ENCODE peak calls at places on chromosome 10, in four cellular contexts. One of them, this sample, is unnamed.

GRCh38 chr10:74825371-74826141 is 844 bp upstream of the KAT6B start:
- DNase-seq in SK-N-SH: peak; percentile 88
- DNase-seq in WTC11: peak; percentile 71
- DNase-seq in H1: peak; percentile 80
- DNase-seq in this sample: peak; percentile 56

GRCh38 chr10:82866424-82867020 is 991.5 kb downstream of the NRG3 start:
- DNase-seq in SK-N-SH: no peak
- DNase-seq in WTC11: no peak
- DNase-seq in H1: no peak
- DNase-seq in this sample: no peak

GRCh38 chr10:107165007-107165406 is 501 bp upstream of the SORCS1 start:
- DNase-seq in SK-N-SH: peak; percentile 76
- DNase-seq in WTC11: peak; percentile 16
- DNase-seq in H1: no peak
- DNase-seq in this sample: no peak

GRCh38 chr10:23439920-23440875 is 1.3 kb downstream of the OTUD1 start:
- DNase-seq in SK-N-SH: peak; percentile 72
- DNase-seq in WTC11: peak; percentile 39
- DNase-seq in H1: peak; percentile 64
- DNase-seq in this sample: no peak

GRCh38 chr10:13743963-13744362 is 157.2 kb downstream of the PRPF18 start:
- DNase-seq in SK-N-SH: no peak
- DNase-seq in WTC11: no peak
- DNase-seq in H1: no peak
- DNase-seq in this sample: no peak

GRCh38 chr10:21406595-21407218 is 118.8 kb downstream of the SKIDA1 start:
- DNase-seq in SK-N-SH: no peak
- DNase-seq in WTC11: no peak
- DNase-seq in H1: no peak
- DNase-seq in this sample: peak; percentile 34

GRCh38 chr10:51272580-51272979 is 198.3 kb downstream of the PRKG1 start:
- DNase-seq in SK-N-SH: no peak
- DNase-seq in WTC11: no peak
- DNase-seq in H1: no peak
- DNase-seq in this sample: no peak

GRCh38 chr10:112981553-112981952 is 31.5 kb downstream of the TCF7L2 start:
- DNase-seq in SK-N-SH: peak; percentile 45
- DNase-seq in WTC11: no peak
- DNase-seq in H1: no peak
- DNase-seq in this sample: no peak

GRCh38 chr10:116888380-116889055 is 39.2 kb downstream of the ENO4 start:
- DNase-seq in SK-N-SH: no peak
- DNase-seq in WTC11: peak; percentile 27
- DNase-seq in H1: no peak
- DNase-seq in this sample: no peak

GRCh38 chr10:12228851-12229250 is 32.9 kb downstream of the CDC123 start:
- DNase-seq in SK-N-SH: no peak
- DNase-seq in WTC11: no peak
- DNase-seq in H1: no peak
- DNase-seq in this sample: no peak

GRCh38 chr10:132061030-132061429 is 4.7 kb upstream of the JAKMIP3 start:
- DNase-seq in SK-N-SH: no peak
- DNase-seq in WTC11: no peak
- DNase-seq in H1: no peak
- DNase-seq in this sample: no peak

GRCh38 chr10:110337401-110337800 is 32.7 kb upstream of the SMNDC1 start:
- DNase-seq in SK-N-SH: no peak
- DNase-seq in WTC11: no peak
- DNase-seq in H1: no peak
- DNase-seq in this sample: no peak

GRCh38 chr10:1172256-1172975 is 116.2 kb downstream of the WDR37 start:
- DNase-seq in SK-N-SH: no peak
- DNase-seq in WTC11: no peak
- DNase-seq in H1: no peak
- DNase-seq in this sample: no peak

GRCh38 chr10:11300071-11300470 is 282.4 kb downstream of the CELF2 start:
- DNase-seq in SK-N-SH: no peak
- DNase-seq in WTC11: no peak
- DNase-seq in H1: no peak
- DNase-seq in this sample: no peak

GRCh38 chr10:13587367-13587766 is 602 bp downstream of the PRPF18 start:
- DNase-seq in SK-N-SH: peak; percentile 36
- DNase-seq in WTC11: no peak
- DNase-seq in H1: peak; percentile 49
- DNase-seq in this sample: peak; percentile 11

GRCh38 chr10:37488792-37489657 is 363.6 kb downstream of the ANKRD30A start:
- DNase-seq in SK-N-SH: no peak
- DNase-seq in WTC11: no peak
- DNase-seq in H1: no peak
- DNase-seq in this sample: no peak

GRCh38 chr10:124678566-124679240 is 65.5 kb downstream of the FAM53B start:
- DNase-seq in SK-N-SH: no peak
- DNase-seq in WTC11: no peak
- DNase-seq in H1: no peak
- DNase-seq in this sample: no peak

GRCh38 chr10:35340975-35341374 is 4.7 kb downstream of the CCNY start:
- DNase-seq in SK-N-SH: no peak
- DNase-seq in WTC11: no peak
- DNase-seq in H1: no peak
- DNase-seq in this sample: peak; percentile 29

GRCh38 chr10:124641282-124642075 is 102.7 kb downstream of the FAM53B start:
- DNase-seq in SK-N-SH: peak; percentile 65
- DNase-seq in WTC11: no peak
- DNase-seq in H1: no peak
- DNase-seq in this sample: peak; percentile 57

GRCh38 chr10:38156416-38157269 is 62.5 kb downstream of the ZNF37A start:
- DNase-seq in SK-N-SH: peak; percentile 13
- DNase-seq in WTC11: no peak
- DNase-seq in H1: no peak
- DNase-seq in this sample: no peak

GRCh38 chr10:116740971-116741370 is 1.4 kb downstream of the HSPA12A start:
- DNase-seq in SK-N-SH: peak; percentile 65
- DNase-seq in WTC11: no peak
- DNase-seq in H1: no peak
- DNase-seq in this sample: no peak

GRCh38 chr10:11505636-11506035 is 105.8 kb downstream of the USP6NL start:
- DNase-seq in SK-N-SH: no peak
- DNase-seq in WTC11: no peak
- DNase-seq in H1: no peak
- DNase-seq in this sample: no peak

GRCh38 chr10:1267148-1267547 is 211.0 kb downstream of the WDR37 start:
- DNase-seq in SK-N-SH: no peak
- DNase-seq in WTC11: no peak
- DNase-seq in H1: no peak
- DNase-seq in this sample: no peak

GRCh38 chr10:82811621-82812020 is 936.6 kb downstream of the NRG3 start:
- DNase-seq in SK-N-SH: peak; percentile 11
- DNase-seq in WTC11: peak; percentile 74
- DNase-seq in H1: peak; percentile 82
- DNase-seq in this sample: peak; percentile 12

GRCh38 chr10:13219685-13220670 is 14.2 kb downstream of the UCMA start:
- DNase-seq in SK-N-SH: no peak
- DNase-seq in WTC11: peak; percentile 53
- DNase-seq in H1: peak; percentile 63
- DNase-seq in this sample: peak; percentile 51

DNA sequence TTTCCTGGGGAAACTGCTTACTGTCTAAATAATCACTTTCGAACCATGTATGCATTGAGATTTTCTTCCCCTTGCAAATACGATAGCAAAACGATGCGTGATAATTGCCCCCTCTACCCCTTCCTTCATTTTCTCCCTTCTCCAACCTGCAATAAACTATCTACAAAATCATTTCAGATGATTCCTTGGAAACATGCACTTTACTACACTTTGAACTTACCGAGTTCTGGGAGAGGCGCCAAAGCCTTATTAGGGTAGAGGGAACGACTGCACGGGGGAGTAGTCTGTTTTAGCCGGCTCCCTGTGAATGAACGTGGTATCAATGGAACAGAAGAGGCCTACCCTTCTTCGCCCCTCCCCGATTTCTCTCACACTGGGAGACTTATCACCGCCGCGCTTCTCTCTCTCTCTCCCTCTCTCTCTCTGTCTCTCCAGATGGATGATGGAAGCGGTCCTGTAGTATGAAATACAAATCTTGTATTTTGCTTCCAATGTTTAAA is at the start of gene FGFBP3:
- DNase-seq in SK-N-SH: peak; percentile 72
- DNase-seq in WTC11: peak; percentile 61
- DNase-seq in H1: peak; percentile 61
- DNase-seq in this sample: peak; percentile 76
- TF ChIP-seq TEAD4 in SK-N-SH: no peak
- TF ChIP-seq TEAD4 in WTC11: no peak
- TF ChIP-seq TEAD4 in H1: no peak
- TF ChIP-seq TEAD4 in this sample: no peak

GRCh38 chr10:65358565-65358964 is 1567.3 kb upstream of the LRRTM3 start:
- DNase-seq in SK-N-SH: peak; percentile 10
- DNase-seq in WTC11: peak; percentile 35
- DNase-seq in H1: no peak
- DNase-seq in this sample: no peak
- TF ChIP-seq TEAD4 in SK-N-SH: no peak
- TF ChIP-seq TEAD4 in WTC11: no peak
- TF ChIP-seq TEAD4 in H1: no peak
- TF ChIP-seq TEAD4 in this sample: no peak

GRCh38 chr10:70678757-70679489 is 6.6 kb downstream of the ADAMTS14 start:
- DNase-seq in SK-N-SH: peak; percentile 66
- DNase-seq in WTC11: no peak
- DNase-seq in H1: no peak
- DNase-seq in this sample: no peak

GRCh38 chr10:70682920-70683600 is 10.8 kb downstream of the ADAMTS14 start:
- DNase-seq in SK-N-SH: no peak
- DNase-seq in WTC11: no peak
- DNase-seq in H1: no peak
- DNase-seq in this sample: no peak

GRCh38 chr10:70681731-70682005 is 9.4 kb downstream of the ADAMTS14 start:
- DNase-seq in SK-N-SH: no peak
- DNase-seq in WTC11: no peak
- DNase-seq in H1: no peak
- DNase-seq in this sample: no peak

GRCh38 chr10:70679498-70679897 is 7.2 kb downstream of the ADAMTS14 start:
- DNase-seq in SK-N-SH: peak; percentile 83
- DNase-seq in WTC11: no peak
- DNase-seq in H1: no peak
- DNase-seq in this sample: no peak

GRCh38 chr10:70680899-70681730 is 8.8 kb downstream of the ADAMTS14 start:
- DNase-seq in SK-N-SH: peak; percentile 58
- DNase-seq in WTC11: no peak
- DNase-seq in H1: no peak
- DNase-seq in this sample: no peak
- TF ChIP-seq TEAD4 in SK-N-SH: no peak
- TF ChIP-seq TEAD4 in WTC11: no peak
- TF ChIP-seq TEAD4 in H1: no peak
- TF ChIP-seq TEAD4 in this sample: no peak

GRCh38 chr10:17273403-17273802 is 45.4 kb downstream of the VIM start:
- DNase-seq in SK-N-SH: no peak
- DNase-seq in WTC11: no peak
- DNase-seq in H1: no peak
- DNase-seq in this sample: no peak
- TF ChIP-seq TEAD4 in SK-N-SH: no peak
- TF ChIP-seq TEAD4 in WTC11: no peak
- TF ChIP-seq TEAD4 in H1: no peak
- TF ChIP-seq TEAD4 in this sample: no peak

GRCh38 chr10:44394696-44395383 is 9.9 kb upstream of the CXCL12 start:
- DNase-seq in SK-N-SH: no peak
- DNase-seq in WTC11: no peak
- DNase-seq in H1: no peak
- DNase-seq in this sample: no peak
- TF ChIP-seq TEAD4 in SK-N-SH: no peak
- TF ChIP-seq TEAD4 in WTC11: no peak
- TF ChIP-seq TEAD4 in H1: no peak
- TF ChIP-seq TEAD4 in this sample: no peak

This sample was measured in K562.